ENCODE peak calls at places on chromosome 16, in seven cellular contexts. E is ovary, L is tibial nerve, I is left lung, A is GM23248, H is caudate nucleus, T is uterus. Q is an unnamed sample.

GRCh38 chr16:58501242-58502131 is 1.5 kb downstream of the NDRG4 start:
- DNase-seq in E (no peak), L (no peak), I (peak), A (peak), H (no peak), T (no peak), Q (peak)

GRCh38 chr16:15858921-15859668 is 2.3 kb upstream of the MYH11 start:
- DNase-seq in E (no peak), L (no peak), I (no peak), A (no peak), H (no peak), T (peak), Q (no peak)

GRCh38 chr16:88378401-88378800 is 4.4 kb upstream of the ZNF469 start:
- DNase-seq in E (no peak), L (no peak), I (peak), A (no peak), H (no peak), T (no peak), Q (no peak)

GRCh38 chr16:31351937-31352315 is 3.0 kb upstream of the ITGAX start:
- DNase-seq in E (no peak), L (no peak), I (peak), A (peak), H (no peak), T (no peak), Q (no peak)

GRCh38 chr16:27287887-27288286 is 19.3 kb upstream of the NSMCE1 start:
- DNase-seq in E (no peak), L (no peak), I (no peak), A (no peak), H (no peak), T (no peak), Q (no peak)

GRCh38 chr16:50539053-50539615 is 9.1 kb upstream of the NKD1 start:
- DNase-seq in E (no peak), L (no peak), I (no peak), A (no peak), H (no peak), T (no peak), Q (no peak)

GRCh38 chr16:7731121-7731520 is 398.5 kb downstream of the RBFOX1 start:
- DNase-seq in E (no peak), L (no peak), I (no peak), A (no peak), H (no peak), T (no peak), Q (no peak)

GRCh38 chr16:830107-830870 is 29.8 kb upstream of the GNG13 start:
- DNase-seq in E (no peak), L (no peak), I (no peak), A (no peak), H (no peak), T (no peak), Q (no peak)

GRCh38 chr16:87828071-87828971 is 41.0 kb downstream of the SLC7A5 start:
- DNase-seq in E (no peak), L (no peak), I (peak), A (no peak), H (no peak), T (no peak), Q (peak)

GRCh38 chr16:19011169-19011731 is 27.5 kb downstream of the TMC7 start:
- DNase-seq in E (no peak), L (no peak), I (no peak), A (no peak), H (no peak), T (no peak), Q (no peak)

GRCh38 chr16:4511441-4512082 is 27.0 kb downstream of the CDIP1 start:
- DNase-seq in E (no peak), L (no peak), I (no peak), A (peak), H (no peak), T (no peak), Q (peak)

GRCh38 chr16:56985962-56986360 is 3.4 kb upstream of the NLRC5 start:
- DNase-seq in E (no peak), L (no peak), I (no peak), A (no peak), H (no peak), T (no peak), Q (no peak)
- H3K27ac ChIP-seq in E (no peak), L (peak), I (peak), A (peak), H (no peak), T (peak), Q (no peak)

DNA sequence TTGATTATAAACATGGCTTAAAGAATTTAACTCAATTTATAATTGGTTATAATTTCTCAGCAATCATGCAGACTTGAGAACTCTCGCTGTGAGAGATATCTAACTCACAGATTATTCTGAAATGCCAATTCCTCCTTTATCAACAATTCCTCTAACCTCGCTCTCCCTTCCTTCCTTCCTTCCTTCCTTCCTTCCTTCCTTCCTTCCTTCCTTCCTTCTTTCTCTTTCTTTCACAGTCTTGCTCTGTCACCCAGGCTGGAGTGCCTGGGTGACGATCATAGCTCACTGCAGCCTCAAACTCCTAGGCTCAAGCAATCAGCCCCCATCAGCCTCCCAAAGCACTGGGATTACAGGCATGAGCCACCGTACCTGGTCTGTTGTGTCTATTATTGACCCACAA is 42.4 kb downstream of the CHD9 start:
- DNase-seq in E (no peak), L (no peak), I (no peak), A (no peak), H (no peak), T (no peak), Q (no peak)
- H3K27ac ChIP-seq in E (no peak), L (no peak), I (peak), A (no peak), H (no peak), T (peak), Q (peak)

GRCh38 chr16:80034948-80035700 is 434.6 kb upstream of the MAF start:
- DNase-seq in E (no peak), L (no peak), I (no peak), A (no peak), H (no peak), T (no peak), Q (no peak)

GRCh38 chr16:80034469-80034826 is 433.9 kb upstream of the MAF start:
- DNase-seq in E (no peak), L (no peak), I (no peak), A (no peak), H (no peak), T (no peak), Q (no peak)

GRCh38 chr16:80029381-80029630 is 428.8 kb upstream of the MAF start:
- DNase-seq in E (no peak), L (no peak), I (no peak), A (no peak), H (no peak), T (no peak), Q (no peak)

GRCh38 chr16:80029706-80030481 is 429.4 kb upstream of the MAF start:
- DNase-seq in E (no peak), L (no peak), I (no peak), A (no peak), H (no peak), T (no peak), Q (no peak)

DNA sequence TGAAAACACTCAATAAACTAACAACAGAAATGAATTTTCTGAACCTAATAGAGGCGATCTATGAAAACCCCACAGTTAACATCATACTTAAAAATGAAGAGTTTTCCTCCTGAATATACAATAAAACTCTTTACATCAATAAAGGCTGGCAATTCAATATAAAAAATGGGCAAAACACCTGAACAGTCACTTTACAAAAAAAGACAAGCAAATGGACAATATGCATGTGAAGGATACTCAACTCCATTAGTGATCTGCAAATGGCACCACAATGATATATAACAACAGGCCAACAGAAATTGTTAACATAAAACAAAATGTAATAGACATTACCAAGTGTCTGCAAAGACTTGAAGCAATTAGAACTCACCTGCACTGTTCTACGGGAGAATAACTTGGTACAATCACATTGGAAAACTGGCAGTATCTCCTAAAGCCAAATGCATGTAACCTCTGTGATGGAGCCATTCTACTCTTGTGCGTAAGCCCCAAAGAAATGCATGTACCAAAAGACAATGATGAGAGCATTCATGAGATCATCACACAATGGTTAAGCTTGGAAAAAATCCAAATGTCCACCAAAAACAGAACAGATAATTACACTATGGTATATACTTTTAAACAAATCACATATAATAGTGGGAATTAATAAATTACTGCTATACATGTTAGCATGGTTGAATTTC is 433.4 kb upstream of the MAF start:
- DNase-seq in E (no peak), L (no peak), I (no peak), A (no peak), H (no peak), T (no peak), Q (no peak)
- H3K27ac ChIP-seq in E (no peak), L (no peak), I (no peak), A (no peak), H (no peak), T (no peak), Q (no peak)

GRCh38 chr16:66961065-66961744 is at the start of gene CES3:
- DNase-seq in E (no peak), L (no peak), I (no peak), A (peak), H (no peak), T (no peak), Q (peak)
- H3K27ac ChIP-seq in E (no peak), L (peak), I (no peak), A (no peak), H (no peak), T (no peak), Q (peak)

DNA sequence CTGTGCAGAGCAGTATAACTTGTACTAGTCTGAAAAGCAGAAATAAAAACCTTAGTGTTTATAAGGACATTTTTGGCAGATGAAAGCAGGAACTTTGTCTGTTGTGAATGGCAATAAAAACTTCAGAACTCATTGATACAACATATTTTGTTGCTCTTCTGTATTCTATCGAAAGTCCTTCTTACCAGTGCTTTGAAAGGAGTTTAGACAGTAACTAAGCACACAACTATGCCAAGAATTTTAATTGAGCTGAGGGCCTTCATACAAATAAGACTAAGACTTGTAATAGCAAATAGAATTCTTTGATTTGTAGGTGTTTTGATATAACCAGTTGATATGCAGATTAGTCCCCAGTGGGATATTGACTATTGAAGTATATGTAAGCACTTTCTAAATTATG is 308.4 kb downstream of the ZFHX3 start:
- DNase-seq in E (no peak), L (no peak), I (no peak), A (peak), H (no peak), T (no peak), Q (no peak)
- H3K27ac ChIP-seq in E (no peak), L (no peak), I (no peak), A (no peak), H (no peak), T (no peak), Q (no peak)

DNA sequence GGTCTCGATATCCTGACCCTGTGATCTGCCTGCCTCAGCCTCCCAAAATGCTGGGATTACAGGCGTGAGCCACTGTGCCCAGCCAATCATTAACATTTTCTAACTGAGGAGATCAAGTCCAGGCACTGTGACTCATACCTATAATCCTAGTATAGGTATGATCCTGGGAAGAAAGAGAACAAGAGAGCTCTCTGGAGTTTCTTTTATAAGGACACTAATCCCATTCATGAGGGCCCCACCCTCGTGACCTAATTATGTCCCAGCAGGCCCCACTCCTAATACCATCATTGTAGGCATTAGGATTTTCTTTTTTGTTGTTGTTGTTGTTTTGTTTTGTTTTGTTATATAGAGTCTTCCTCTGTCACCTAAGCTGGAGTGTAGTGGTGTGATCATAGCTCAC is 80.4 kb downstream of the CACNG3 start:
- DNase-seq in E (no peak), L (no peak), I (no peak), A (no peak), H (no peak), T (no peak), Q (no peak)
- H3K27ac ChIP-seq in E (no peak), L (no peak), I (no peak), A (no peak), H (no peak), T (no peak), Q (no peak)

GRCh38 chr16:47493358-47494337 is 32.5 kb downstream of the PHKB start:
- DNase-seq in E (no peak), L (no peak), I (no peak), A (no peak), H (no peak), T (no peak), Q (no peak)

GRCh38 chr16:47488051-47488450 is 26.9 kb downstream of the PHKB start:
- DNase-seq in E (no peak), L (no peak), I (no peak), A (no peak), H (no peak), T (no peak), Q (no peak)

GRCh38 chr16:47492428-47493357 is 31.6 kb downstream of the PHKB start:
- DNase-seq in E (no peak), L (peak), I (peak), A (peak), H (no peak), T (peak), Q (peak)

GRCh38 chr16:47492036-47492427 is 30.9 kb downstream of the PHKB start:
- DNase-seq in E (no peak), L (no peak), I (no peak), A (no peak), H (no peak), T (no peak), Q (no peak)

DNA sequence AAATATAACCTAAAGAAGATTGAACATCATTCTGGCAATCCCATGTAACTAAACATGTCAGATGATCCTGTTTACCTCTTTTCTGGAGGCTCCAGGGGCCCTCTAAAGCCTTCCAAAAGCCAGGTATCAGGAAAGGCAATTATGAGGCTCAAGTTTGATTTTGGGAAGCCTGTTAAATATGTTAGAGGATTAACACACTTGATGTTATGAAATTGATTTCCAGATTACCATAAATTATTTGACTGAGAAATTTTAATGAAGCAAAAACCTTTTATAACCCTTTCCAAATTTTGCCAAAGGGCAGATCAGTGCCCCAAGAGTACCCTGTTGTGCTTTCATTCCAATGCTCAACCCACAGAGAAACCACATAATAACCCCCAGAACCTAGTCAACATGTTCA is 29.3 kb downstream of the PHKB start:
- DNase-seq in E (no peak), L (no peak), I (no peak), A (no peak), H (no peak), T (no peak), Q (no peak)
- H3K27ac ChIP-seq in E (no peak), L (no peak), I (no peak), A (no peak), H (no peak), T (no peak), Q (no peak)

Q was measured in stomach.